ENCODE peak calls at places on chromosomes 13 and 19, in four cellular contexts. H is cardiac muscle cell; A is uterus; U is CD4-positive, alpha-beta T cell. W is an unnamed sample. For H3K27me3, the result is how much of the 10 kb centered on the place peaks cover.

GRCh38 chr19:39390460-39390758 is 497 bp downstream of the PAF1 start:
- DNase-seq in U (no peak), H (no peak), A (no peak), W (no peak)

GRCh38 chr13:91726666-91727065 is 328.2 kb downstream of the GPC5 start:
- DNase-seq in U (no peak), A (no peak), H (peak), W (no peak)

GRCh38 chr19:16527971-16528521 is 14.2 kb downstream of the CHERP start:
- DNase-seq in U (peak), H (peak), A (no peak), W (no peak)

GRCh38 chr19:49490287-49491029 is 3.0 kb downstream of the RPL13A start:
- DNase-seq in U (no peak), A (no peak), H (no peak), W (no peak)

GRCh38 chr13:56909896-56910600 is 230.7 kb upstream of the PRR20A start:
- DNase-seq in A (no peak), U (no peak), H (no peak), W (no peak)

GRCh38 chr19:48718711-48719231 is 754 bp downstream of the MAMSTR start:
- DNase-seq in A (no peak), U (no peak), H (no peak), W (no peak)

GRCh38 chr13:113926951-113927660 is 46.8 kb downstream of the C13orf46 start:
- DNase-seq in H (no peak), U (no peak), A (peak), W (no peak)

GRCh38 chr19:38375748-38376147 is 1.4 kb downstream of the PSMD8 start:
- DNase-seq in H (no peak), A (no peak), U (no peak), W (no peak)

GRCh38 chr13:37011002-37011401 is 10.4 kb downstream of the EXOSC8 start:
- DNase-seq in H (no peak), A (no peak), U (no peak), W (no peak)

GRCh38 chr13:50222569-50223332 is 207.5 kb downstream of the KCNRG start:
- DNase-seq in H (no peak), U (no peak), A (peak), W (no peak)

GRCh38 chr13:34750078-34750703 is 191.9 kb upstream of the NBEA start:
- DNase-seq in A (peak), U (no peak), H (peak), W (no peak)

GRCh38 chr19:29410974-29411615 is 114.7 kb upstream of the VSTM2B start:
- DNase-seq in H (no peak), A (peak), U (no peak), W (no peak)

GRCh38 chr19:10288662-10289166 is 1.0 kb upstream of the ICAM5 start:
- DNase-seq in A (no peak), H (peak), U (no peak), W (no peak)

GRCh38 chr19:18155095-18156087 is 2.4 kb downstream of the PIK3R2 start:
- DNase-seq in H (no peak), A (no peak), U (no peak), W (no peak)

GRCh38 chr13:71218960-71219359 is 648.0 kb downstream of the DACH1 start:
- DNase-seq in U (no peak), H (peak), A (no peak), W (no peak)

GRCh38 chr13:25371608-25372274 is at the start of gene ATP8A2:
- DNase-seq in A (no peak), U (no peak), H (peak), W (no peak)

GRCh38 chr13:41059466-41059865 is 1.8 kb upstream of the WBP4 start:
- DNase-seq in H (no peak), A (no peak), U (no peak), W (no peak)

GRCh38 chr13:41056194-41056593 is 5.1 kb upstream of the WBP4 start:
- DNase-seq in H (no peak), U (no peak), A (no peak), W (no peak)

GRCh38 chr13:41054919-41055619 is 6.2 kb upstream of the WBP4 start:
- DNase-seq in U (no peak), A (no peak), H (no peak), W (no peak)

GRCh38 chr13:41058229-41059070 is 2.9 kb upstream of the WBP4 start:
- DNase-seq in A (no peak), H (peak), U (no peak), W (no peak)

GRCh38 chr13:41056996-41057711 is 4.2 kb upstream of the WBP4 start:
- DNase-seq in H (no peak), A (no peak), U (no peak), W (no peak)
- H3K27ac ChIP-seq in H (no peak), A (no peak), U (no peak), W (no peak)

GRCh38 chr19:13057147-13057572 is 45.5 kb downstream of the LYL1 start:
- DNase-seq in U (no peak), A (no peak), H (no peak), W (no peak)
- H3K27me3 ChIP-seq in U (under half), A (under half), H (half or more), W (under half)

GRCh38 chr19:15404097-15404779 is 14.6 kb downstream of the AKAP8L start:
- DNase-seq in A (no peak), U (no peak), H (peak), W (no peak)

GRCh38 chr19:15401397-15401710 is 17.4 kb downstream of the AKAP8L start:
- DNase-seq in A (no peak), U (no peak), H (no peak), W (no peak)

GRCh38 chr19:15400521-15401396 is 18.0 kb downstream of the AKAP8L start:
- DNase-seq in H (no peak), A (no peak), U (no peak), W (no peak)

GRCh38 chr19:15403151-15403531 is 15.6 kb downstream of the AKAP8L start:
- DNase-seq in U (no peak), H (no peak), A (no peak), W (no peak)

DNA sequence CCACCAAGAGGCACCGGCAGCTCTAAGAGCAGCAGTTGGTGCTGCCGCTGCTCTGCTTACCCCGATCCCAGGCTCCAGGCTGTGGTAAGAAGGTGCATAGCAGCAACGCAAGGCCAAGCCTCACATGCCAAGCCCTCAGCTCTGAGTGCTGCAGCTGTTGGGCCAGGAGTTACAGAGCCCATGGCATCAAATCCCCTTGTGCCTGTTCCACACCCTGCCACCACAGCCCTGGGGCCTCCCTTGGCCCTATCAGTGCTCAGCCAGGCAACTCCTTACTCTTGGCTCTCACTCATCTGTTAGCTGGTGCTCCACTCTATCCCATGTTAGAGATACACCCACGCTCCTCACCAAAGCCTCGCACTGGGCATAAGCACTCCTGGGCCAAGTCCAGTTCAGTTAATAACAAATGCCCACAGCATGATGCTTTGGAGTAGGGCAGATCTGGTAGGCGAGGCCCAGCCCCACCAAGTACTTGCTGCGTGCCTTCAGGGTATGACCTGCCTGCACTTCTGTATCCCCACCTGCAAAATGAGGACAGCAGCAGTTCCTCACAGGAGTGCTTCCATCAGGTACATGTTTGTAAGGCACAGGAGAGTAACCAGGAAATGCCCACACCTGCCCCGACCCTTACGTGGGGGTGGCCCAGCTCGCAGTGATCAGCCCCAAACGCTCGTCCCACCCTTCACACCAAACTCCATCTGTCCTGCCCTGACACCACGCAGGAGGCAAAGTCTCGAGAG is 16.2 kb downstream of the AKAP8L start:
- DNase-seq in U (no peak), H (no peak), A (no peak), W (no peak)
- H3K27ac ChIP-seq in U (no peak), H (peak), A (peak), W (no peak)

DNA sequence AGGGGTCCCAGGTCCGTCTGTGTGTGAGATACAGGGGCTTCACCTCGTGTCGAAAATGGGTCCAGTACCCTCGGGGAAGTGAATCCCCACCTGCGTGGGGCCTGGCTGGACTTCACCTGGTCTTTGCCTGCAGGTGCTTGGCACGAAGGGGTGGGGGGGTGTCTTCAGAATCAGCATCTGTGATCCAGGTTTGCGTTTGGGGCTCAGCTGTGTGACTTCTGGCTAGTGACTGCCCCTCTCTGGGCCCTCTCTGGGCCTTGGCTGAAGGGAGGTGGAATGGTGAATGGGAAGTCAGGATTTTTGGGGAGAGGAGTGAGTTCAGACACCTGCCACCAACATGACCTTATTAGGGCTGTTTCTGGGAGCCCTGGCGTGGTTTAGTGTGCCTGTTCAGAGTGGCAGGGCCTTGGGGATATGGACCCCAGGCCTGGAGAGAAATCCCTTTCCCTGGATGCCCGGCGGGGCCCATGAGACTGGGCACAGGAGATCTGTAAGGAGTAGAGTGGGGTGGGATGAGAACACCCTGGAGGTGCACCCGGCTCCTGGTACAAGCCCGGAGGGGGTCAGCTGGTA is 2.7 kb downstream of the CELF5 start:
- DNase-seq in A (no peak), U (no peak), H (no peak), W (no peak)
- H3K27me3 ChIP-seq in A (under half), U (under half), H (half or more), W (under half)

W was measured in AG04450.